ENCODE peak calls at places on chromosomes 1 and 21, in four cellular contexts. A, Z, G and P are unnamed samples. For H3K36me3 and H3K27me3, the result is how much of the 10 kb centered on the place peaks cover.

GRCh38 chr1:173405758-173406344 is 71.3 kb upstream of the PRDX6 start:
- DNase-seq in A (peak), Z (no peak), G (no peak), P (no peak)

GRCh38 chr1:91098299-91098901 is 76.6 kb upstream of the ZNF644 start:
- DNase-seq in A (no peak), Z (no peak), G (no peak), P (no peak)

GRCh38 chr1:216596298-216596947 is 126.8 kb downstream of the ESRRG start:
- DNase-seq in A (peak), Z (no peak), G (no peak), P (peak)

GRCh38 chr1:76501576-76502219 is 365.6 kb upstream of the ST6GALNAC5 start:
- DNase-seq in A (no peak), Z (no peak), G (no peak), P (no peak)

GRCh38 chr1:241401156-241401555 is 44.2 kb upstream of the RGS7 start:
- DNase-seq in A (no peak), Z (no peak), G (no peak), P (no peak)

GRCh38 chr1:193707271-193708015 is 521.0 kb upstream of the B3GALT2 start:
- DNase-seq in A (peak), Z (no peak), G (no peak), P (no peak)

GRCh38 chr1:37764888-37765441 is at the start of gene EPHA10:
- DNase-seq in A (no peak), Z (no peak), G (no peak), P (peak)

GRCh38 chr1:44619261-44619900 is 54.9 kb downstream of the TMEM53 start:
- DNase-seq in A (peak), Z (no peak), G (no peak), P (peak)

GRCh38 chr1:24374891-24375786 is 38.4 kb downstream of the STPG1 start:
- DNase-seq in A (peak), Z (peak), G (no peak), P (peak)

GRCh38 chr1:100810360-100810759 is 84.3 kb downstream of the EXTL2 start:
- DNase-seq in A (peak), Z (no peak), G (no peak), P (no peak)

GRCh38 chr1:56446531-56447098 is 132.7 kb downstream of the PLPP3 start:
- DNase-seq in A (peak), Z (no peak), G (no peak), P (no peak)

GRCh38 chr1:173562813-173563212 is 40.1 kb downstream of the SLC9C2 start:
- DNase-seq in A (no peak), Z (no peak), G (no peak), P (peak)

GRCh38 chr1:18077657-18078215 is 29.9 kb upstream of the IGSF21 start:
- DNase-seq in A (no peak), Z (no peak), G (no peak), P (no peak)

GRCh38 chr21:45768741-45769049 is 125.2 kb downstream of the PCBP3 start:
- DNase-seq in A (no peak), Z (no peak), G (no peak), P (peak)

GRCh38 chr1:67939942-67940341 is 106.7 kb upstream of the GNG12 start:
- DNase-seq in A (no peak), Z (no peak), G (no peak), P (no peak)

GRCh38 chr1:155591770-155592169 is 18.2 kb upstream of the MSTO1 start:
- DNase-seq in A (peak), Z (no peak), G (peak), P (peak)

GRCh38 chr1:32618673-32619221 is 31.6 kb downstream of the ZBTB8OS start:
- DNase-seq in A (no peak), Z (no peak), G (no peak), P (no peak)

GRCh38 chr1:207565546-207566468 is 69.8 kb downstream of the CR1 start:
- DNase-seq in A (no peak), Z (no peak), G (no peak), P (no peak)

GRCh38 chr1:11541956-11542355 is 63.0 kb downstream of the DISP3 start:
- DNase-seq in A (no peak), Z (no peak), G (no peak), P (no peak)

GRCh38 chr1:18581420-18581880 is 49.2 kb upstream of the PAX7 start:
- DNase-seq in A (no peak), Z (no peak), G (no peak), P (peak)

GRCh38 chr1:111963985-111964738 is 25.3 kb downstream of the KCND3 start:
- DNase-seq in A (no peak), Z (no peak), G (no peak), P (peak)

GRCh38 chr1:112429749-112430148 is 33.7 kb downstream of the CTTNBP2NL start:
- DNase-seq in A (no peak), Z (no peak), G (no peak), P (no peak)

GRCh38 chr1:83512371-83513004 is 486.4 kb downstream of the TTLL7 start:
- DNase-seq in A (no peak), Z (no peak), G (no peak), P (no peak)

GRCh38 chr1:47563206-47563605 is 125.4 kb downstream of the FOXD2 start:
- DNase-seq in A (no peak), Z (no peak), G (no peak), P (no peak)

GRCh38 chr1:89978763-89979162 is 16.1 kb upstream of the ZNF326 start:
- DNase-seq in A (peak), Z (no peak), G (no peak), P (no peak)

GRCh38 chr1:56189454-56189853 is 389.9 kb downstream of the PLPP3 start:
- DNase-seq in A (no peak), Z (no peak), G (no peak), P (no peak)

GRCh38 chr21:37237764-37238163 is 29.4 kb downstream of the VPS26C start:
- DNase-seq in A (no peak), Z (no peak), G (no peak), P (no peak)

GRCh38 chr1:26072305-26072704 is 4.9 kb upstream of the TRIM63 start:
- DNase-seq in A (no peak), Z (no peak), G (no peak), P (no peak)

GRCh38 chr1:37946703-37947360 is at the start of gene INPP5B:
- DNase-seq in A (peak), Z (peak), G (peak), P (peak)

GRCh38 chr1:8303141-8303540 is 14.8 kb upstream of the SLC45A1 start:
- DNase-seq in A (peak), Z (no peak), G (no peak), P (no peak)
- H3K4me3 ChIP-seq in A (no peak), Z (no peak), G (no peak), P (no peak)

GRCh38 chr1:201887116-201887866 is 1.4 kb upstream of the SHISA4 start:
- DNase-seq in A (no peak), Z (peak), G (no peak), P (peak)

GRCh38 chr1:201886103-201886885 is 2.4 kb upstream of the SHISA4 start:
- DNase-seq in A (no peak), Z (peak), G (no peak), P (peak)

GRCh38 chr1:201889092-201889968 is 632 bp downstream of the SHISA4 start:
- DNase-seq in A (no peak), Z (no peak), G (no peak), P (peak)

GRCh38 chr1:201890223-201890622 is 1.5 kb downstream of the SHISA4 start:
- DNase-seq in A (no peak), Z (no peak), G (no peak), P (peak)

DNA sequence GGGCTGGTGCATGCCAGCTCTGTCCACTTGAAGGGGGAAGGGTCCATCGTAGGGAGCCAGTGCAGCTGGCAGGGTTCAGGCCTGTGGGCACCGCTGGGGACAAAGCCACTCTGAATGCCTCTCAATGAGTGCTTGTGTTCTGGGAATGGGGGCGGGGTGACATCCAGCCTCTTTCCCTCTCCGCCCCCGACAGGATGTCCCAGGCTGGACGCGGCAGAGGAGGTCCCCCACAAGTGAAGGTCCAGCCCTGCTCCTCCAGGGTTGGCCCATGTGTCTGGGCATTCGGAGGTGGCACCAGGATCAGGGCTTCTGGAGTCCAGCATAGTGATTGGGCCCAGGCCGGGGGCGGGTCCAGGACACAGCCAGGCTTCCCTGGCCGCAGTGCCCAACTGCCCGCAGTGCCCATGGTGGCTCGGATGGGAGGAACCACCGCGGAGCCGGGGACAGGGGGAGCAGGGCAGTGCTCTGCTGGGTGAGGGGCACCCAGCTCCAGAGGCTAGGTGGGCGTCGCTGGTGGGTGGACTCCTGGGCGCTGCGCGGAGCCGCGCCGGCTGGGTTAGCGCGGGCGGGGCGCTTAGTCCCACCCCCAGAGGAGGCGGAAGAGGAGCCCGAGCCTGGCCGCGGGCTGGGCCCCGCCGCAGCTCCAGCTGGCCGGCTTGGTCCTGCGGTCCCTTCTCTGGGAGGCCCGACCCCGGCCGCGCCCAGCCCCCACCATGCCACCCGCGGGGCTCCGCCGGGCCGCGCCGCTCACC is at the start of gene SHISA4:
- DNase-seq in A (peak), Z (peak), G (no peak), P (peak)
- H3K36me3 ChIP-seq in A (under half), Z (under half), G (under half), P (under half)

GRCh38 chr1:29682918-29683314 is 446.6 kb downstream of the PTPRU start:
- DNase-seq in A (peak), Z (no peak), G (no peak), P (peak)
- H3K27me3 ChIP-seq in A (under half), Z (under half), G (under half), P (under half)

DNA sequence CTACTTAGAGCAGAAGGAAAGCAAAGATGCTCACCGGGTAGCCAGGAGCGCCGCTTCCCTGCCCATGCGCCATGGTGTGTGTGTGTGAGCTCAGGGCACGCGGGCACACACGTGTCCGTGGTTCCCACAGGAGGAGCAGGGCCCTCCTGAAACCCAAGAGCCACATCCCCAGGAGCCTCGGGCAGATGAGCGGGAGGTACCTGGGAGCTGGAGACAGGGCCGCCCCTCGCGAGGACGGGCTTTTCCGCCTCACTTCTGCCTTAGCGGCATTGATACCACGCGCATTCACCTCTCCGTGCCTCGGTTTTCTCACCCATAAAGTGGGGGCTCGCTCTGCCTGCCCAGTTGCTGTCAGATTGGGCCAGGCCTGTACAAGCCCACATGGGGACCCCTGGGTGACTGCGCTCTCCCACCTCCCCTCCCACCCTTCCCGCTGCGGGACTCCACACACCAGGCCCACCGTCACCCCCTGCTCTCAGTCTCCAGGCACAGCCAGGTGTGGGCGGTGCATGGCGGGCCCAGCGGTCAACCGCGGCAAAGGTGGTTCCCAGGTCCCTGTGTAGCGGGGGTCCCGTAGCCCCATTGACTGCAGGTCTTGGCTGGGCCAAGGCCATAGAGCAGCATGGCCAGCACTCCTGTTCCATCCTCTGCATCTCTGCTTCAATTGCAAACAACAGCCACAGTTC is 66.3 kb downstream of the SIK1 start:
- DNase-seq in A (no peak), Z (no peak), G (no peak), P (no peak)
- H3K4me3 ChIP-seq in A (no peak), Z (no peak), G (no peak), P (no peak)

GRCh38 chr1:219184337-219184736 is 10.7 kb downstream of the LYPLAL1 start:
- DNase-seq in A (no peak), Z (no peak), G (no peak), P (no peak)

GRCh38 chr1:219189021-219189824 is 15.5 kb downstream of the LYPLAL1 start:
- DNase-seq in A (peak), Z (no peak), G (no peak), P (no peak)

GRCh38 chr1:219188331-219188803 is 14.7 kb downstream of the LYPLAL1 start:
- DNase-seq in A (no peak), Z (no peak), G (no peak), P (no peak)

GRCh38 chr1:219189942-219190341 is 16.3 kb downstream of the LYPLAL1 start:
- DNase-seq in A (no peak), Z (no peak), G (no peak), P (no peak)

GRCh38 chr1:219185486-219186117 is 11.9 kb downstream of the LYPLAL1 start:
- DNase-seq in A (no peak), Z (no peak), G (no peak), P (no peak)
- H3K36me3 ChIP-seq in A (under half), Z (under half), G (under half), P (under half)

GRCh38 chr1:110153407-110153950 is 3.2 kb downstream of the SLC6A17 start:
- DNase-seq in A (no peak), Z (no peak), G (no peak), P (no peak)
- H3K27me3 ChIP-seq in A (under half), Z (under half), G (under half), P (half or more)

GRCh38 chr1:150062113-150062512 is 5.5 kb upstream of the VPS45 start:
- DNase-seq in A (no peak), Z (no peak), G (no peak), P (no peak)
- H3K4me3 ChIP-seq in A (no peak), Z (no peak), G (no peak), P (no peak)

GRCh38 chr1:94239796-94240195 is 2.4 kb upstream of the ARHGAP29 start:
- DNase-seq in A (peak), Z (no peak), G (no peak), P (no peak)
- H3K36me3 ChIP-seq in A (under half), Z (under half), G (under half), P (under half)

GRCh38 chr1:2172012-2172411 is 22.6 kb downstream of the FAAP20 start:
- DNase-seq in A (no peak), Z (no peak), G (no peak), P (no peak)

GRCh38 chr1:2168535-2168934 is 26.0 kb downstream of the FAAP20 start:
- DNase-seq in A (no peak), Z (no peak), G (no peak), P (no peak)

GRCh38 chr1:2168090-2168489 is 26.5 kb downstream of the FAAP20 start:
- DNase-seq in A (no peak), Z (no peak), G (no peak), P (no peak)

GRCh38 chr1:2169200-2169836 is 25.3 kb downstream of the FAAP20 start:
- DNase-seq in A (no peak), Z (no peak), G (no peak), P (peak)

DNA sequence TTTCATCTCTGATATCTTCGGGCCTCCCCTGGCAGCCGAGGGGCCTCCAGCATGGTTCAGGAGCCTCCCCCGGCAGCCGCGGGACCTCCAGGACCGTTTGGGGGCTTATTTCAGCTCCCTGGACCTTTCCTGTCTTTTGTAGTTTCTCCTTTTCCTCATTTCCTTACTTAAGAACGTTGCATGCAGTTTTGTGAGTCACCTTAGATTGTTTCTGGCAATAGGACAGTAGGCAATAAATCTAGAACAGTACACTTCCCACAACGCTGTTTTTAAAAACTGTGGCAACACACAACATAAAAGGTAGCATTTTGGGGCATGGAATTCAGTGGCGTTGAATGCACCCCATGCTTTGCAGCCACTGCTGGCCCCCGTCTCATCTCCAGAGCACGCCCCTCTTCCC is 24.4 kb downstream of the FAAP20 start:
- DNase-seq in A (peak), Z (no peak), G (no peak), P (no peak)
- H3K27me3 ChIP-seq in A (under half), Z (under half), G (under half), P (under half)